ENCODE peak calls at places on chromosome 1, in nine cellular contexts. I, A, D, L, P, K, U, Q and N are unnamed samples.

GRCh38 chr1:152517237-152517811 is 3.0 kb downstream of the CRCT1 start:
- DNase-seq in P (no peak), Q (no peak), D (no peak), I (no peak), L (peak), U (peak), K (no peak), A (no peak), N (no peak)

GRCh38 chr1:28058168-28058567 is 30.2 kb downstream of the EYA3 start:
- DNase-seq in D (no peak), K (no peak), I (no peak), A (no peak), Q (no peak), L (no peak), P (no peak), U (no peak), N (no peak)

GRCh38 chr1:214476958-214477870 is 74.2 kb downstream of the PTPN14 start:
- DNase-seq in U (no peak), Q (peak), D (no peak), P (peak), I (no peak), L (peak), A (no peak), K (no peak), N (no peak)

GRCh38 chr1:33349081-33349759 is 28.3 kb upstream of the A3GALT2 start:
- DNase-seq in U (peak), K (peak), I (peak), Q (peak), D (no peak), L (no peak), A (no peak), P (no peak), N (peak)

GRCh38 chr1:109783436-109783835 is 19.7 kb upstream of the EPS8L3 start:
- DNase-seq in L (peak), U (peak), K (no peak), D (no peak), I (no peak), P (no peak), A (peak), Q (peak), N (no peak)

GRCh38 chr1:94858276-94858675 is 38.1 kb downstream of the SLC44A3 start:
- DNase-seq in D (no peak), A (no peak), Q (peak), P (no peak), U (no peak), L (peak), K (no peak), I (no peak), N (no peak)

GRCh38 chr1:15975358-15975804 is 520 bp downstream of the ZBTB17 start:
- DNase-seq in A (peak), P (no peak), K (peak), I (peak), L (peak), U (peak), D (no peak), Q (peak), N (peak)

GRCh38 chr1:26848499-26848898 is 14.4 kb upstream of the SFN start:
- DNase-seq in U (no peak), D (no peak), I (no peak), Q (no peak), K (no peak), A (no peak), P (no peak), L (no peak), N (no peak)

GRCh38 chr1:183044893-183045649 is 21.9 kb downstream of the LAMC1 start:
- DNase-seq in K (no peak), D (no peak), Q (no peak), U (no peak), L (no peak), P (no peak), I (no peak), A (no peak), N (no peak)

GRCh38 chr1:10556430-10557005 is 81.8 kb downstream of the PEX14 start:
- DNase-seq in D (no peak), Q (no peak), A (no peak), U (no peak), K (no peak), P (no peak), L (no peak), I (no peak), N (no peak)

GRCh38 chr1:209655832-209656231 is 3.6 kb upstream of the LAMB3 start:
- DNase-seq in K (no peak), L (peak), D (no peak), P (no peak), A (no peak), I (no peak), U (no peak), Q (no peak), N (no peak)

GRCh38 chr1:23561813-23562100 is 2.5 kb upstream of the ID3 start:
- DNase-seq in K (no peak), D (no peak), P (no peak), I (no peak), A (no peak), Q (peak), L (no peak), U (no peak), N (no peak)

GRCh38 chr1:116666090-116666489 is 1.4 kb downstream of the IGSF3 start:
- DNase-seq in P (no peak), I (no peak), Q (no peak), A (no peak), D (no peak), U (no peak), L (no peak), K (no peak), N (no peak)

GRCh38 chr1:220685879-220686278 is 4.3 kb upstream of the C1orf115 start:
- DNase-seq in Q (no peak), U (no peak), K (no peak), I (no peak), A (no peak), P (no peak), L (no peak), D (no peak), N (peak)

GRCh38 chr1:244796719-244797406 is 38.6 kb upstream of the COX20 start:
- DNase-seq in P (peak), U (peak), K (peak), D (peak), L (peak), Q (peak), A (peak), I (peak), N (peak)

GRCh38 chr1:3420218-3420951 is 34.1 kb upstream of the ARHGEF16 start:
- DNase-seq in L (no peak), I (no peak), U (no peak), D (no peak), Q (no peak), P (no peak), A (no peak), K (no peak), N (no peak)